ENCODE peak calls at places on chromosomes 5 and 9, in four cellular contexts. One of them, this sample, is unnamed.

GRCh38 chr5:72295539-72295938 is 24.5 kb downstream of the MRPS27 start:
- DNase-seq in HepG2: peak; percentile 95
- DNase-seq in K562: no peak
- DNase-seq in GM12878: no peak
- DNase-seq in this sample: no peak

GRCh38 chr5:110879675-110880074 is 140.9 kb downstream of the SLC25A46 start:
- DNase-seq in HepG2: no peak
- DNase-seq in K562: no peak
- DNase-seq in GM12878: no peak
- DNase-seq in this sample: no peak

GRCh38 chr5:109830955-109831502 is 141.3 kb downstream of the MAN2A1 start:
- DNase-seq in HepG2: no peak
- DNase-seq in K562: peak; percentile 4
- DNase-seq in GM12878: no peak
- DNase-seq in this sample: no peak

GRCh38 chr5:101080485-101081240 is 177.6 kb upstream of the ST8SIA4 start:
- DNase-seq in HepG2: no peak
- DNase-seq in K562: no peak
- DNase-seq in GM12878: no peak
- DNase-seq in this sample: no peak

GRCh38 chr5:116154252-116154651 is 69.4 kb downstream of the COMMD10 start:
- DNase-seq in HepG2: peak; percentile 3
- DNase-seq in K562: no peak
- DNase-seq in GM12878: no peak
- DNase-seq in this sample: no peak

GRCh38 chr5:180113660-180114303 is 42.2 kb upstream of the RNF130 start:
- DNase-seq in HepG2: no peak
- DNase-seq in K562: no peak
- DNase-seq in GM12878: no peak
- DNase-seq in this sample: no peak

GRCh38 chr5:157457391-157457790 is 2.6 kb upstream of the NIPAL4 start:
- DNase-seq in HepG2: no peak
- DNase-seq in K562: no peak
- DNase-seq in GM12878: no peak
- DNase-seq in this sample: no peak

GRCh38 chr9:113875917-113876805 is at the start of gene ZNF618:
- DNase-seq in HepG2: no peak
- DNase-seq in K562: peak; percentile 32
- DNase-seq in GM12878: no peak
- DNase-seq in this sample: peak; percentile 39

GRCh38 chr5:149420509-149421371 is 41.6 kb upstream of the IL17B start:
- DNase-seq in HepG2: no peak
- DNase-seq in K562: no peak
- DNase-seq in GM12878: no peak
- DNase-seq in this sample: no peak

GRCh38 chr9:133421615-133422542 is at the start of gene ADAMTS13:
- DNase-seq in HepG2: peak; percentile 74
- DNase-seq in K562: peak; percentile 53
- DNase-seq in GM12878: peak; percentile 72
- DNase-seq in this sample: peak; percentile 60

GRCh38 chr5:116520706-116521105 is 53.9 kb downstream of the SEMA6A start:
- DNase-seq in HepG2: no peak
- DNase-seq in K562: no peak
- DNase-seq in GM12878: no peak
- DNase-seq in this sample: no peak

GRCh38 chr9:87406545-87407166 is 91.0 kb upstream of the DAPK1 start:
- DNase-seq in HepG2: no peak
- DNase-seq in K562: no peak
- DNase-seq in GM12878: no peak
- DNase-seq in this sample: peak; percentile 49

GRCh38 chr5:151829370-151829769 is 57.6 kb downstream of the G3BP1 start:
- DNase-seq in HepG2: no peak
- DNase-seq in K562: no peak
- DNase-seq in GM12878: no peak
- DNase-seq in this sample: no peak

DNA sequence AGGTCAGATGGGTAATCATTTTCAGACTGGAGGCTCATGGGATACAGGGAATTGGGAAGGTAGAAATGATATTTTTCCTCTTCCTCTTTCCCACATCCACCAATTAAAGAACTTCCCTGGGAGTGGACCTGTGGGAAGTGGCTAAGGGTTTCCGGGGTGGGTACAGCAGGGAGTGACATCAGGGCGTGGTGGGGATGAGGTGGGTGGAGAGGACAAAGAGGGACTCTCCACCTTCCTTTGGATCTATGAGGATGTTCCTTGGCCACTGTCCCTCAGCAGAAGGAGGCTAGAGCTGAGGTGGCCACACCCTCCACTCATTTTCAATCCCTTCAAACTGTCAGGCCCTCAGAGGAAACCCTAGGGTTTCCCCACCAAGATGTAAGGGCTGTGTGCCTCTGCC is 54.7 kb downstream of the IRF1 start:
- DNase-seq in HepG2: no peak
- DNase-seq in K562: no peak
- DNase-seq in GM12878: no peak
- DNase-seq in this sample: no peak
- TF ChIP-seq ESRRA in HepG2: no peak
- TF ChIP-seq ESRRA in K562: no peak
- TF ChIP-seq ESRRA in GM12878: no peak
- TF ChIP-seq ESRRA in this sample: no peak

GRCh38 chr5:163505049-163505474 is 357 bp upstream of the MAT2B start:
- DNase-seq in HepG2: no peak
- DNase-seq in K562: no peak
- DNase-seq in GM12878: no peak
- DNase-seq in this sample: no peak
- TF ChIP-seq SMC3 in HepG2: no peak
- TF ChIP-seq SMC3 in K562: no peak
- TF ChIP-seq SMC3 in GM12878: no peak
- TF ChIP-seq SMC3 in this sample: no peak

GRCh38 chr9:2093920-2094597 is 78.9 kb downstream of the SMARCA2 start:
- DNase-seq in HepG2: no peak
- DNase-seq in K562: no peak
- DNase-seq in GM12878: no peak
- DNase-seq in this sample: no peak
- TF ChIP-seq ESRRA in HepG2: no peak
- TF ChIP-seq ESRRA in K562: no peak
- TF ChIP-seq ESRRA in GM12878: no peak
- TF ChIP-seq ESRRA in this sample: no peak

GRCh38 chr9:76373173-76373771 is 21.0 kb downstream of the RFK start:
- DNase-seq in HepG2: peak; percentile 93
- DNase-seq in K562: no peak
- DNase-seq in GM12878: no peak
- DNase-seq in this sample: peak; percentile 93
- TF ChIP-seq SMC3 in HepG2: peak; percentile 35
- TF ChIP-seq SMC3 in K562: no peak
- TF ChIP-seq SMC3 in GM12878: no peak
- TF ChIP-seq SMC3 in this sample: peak; percentile 34

GRCh38 chr9:78132688-78133033 is 101.0 kb upstream of the GNAQ start:
- DNase-seq in HepG2: no peak
- DNase-seq in K562: no peak
- DNase-seq in GM12878: no peak
- DNase-seq in this sample: no peak
- TF ChIP-seq ESRRA in HepG2: no peak
- TF ChIP-seq ESRRA in K562: no peak
- TF ChIP-seq ESRRA in GM12878: no peak
- TF ChIP-seq ESRRA in this sample: no peak

DNA sequence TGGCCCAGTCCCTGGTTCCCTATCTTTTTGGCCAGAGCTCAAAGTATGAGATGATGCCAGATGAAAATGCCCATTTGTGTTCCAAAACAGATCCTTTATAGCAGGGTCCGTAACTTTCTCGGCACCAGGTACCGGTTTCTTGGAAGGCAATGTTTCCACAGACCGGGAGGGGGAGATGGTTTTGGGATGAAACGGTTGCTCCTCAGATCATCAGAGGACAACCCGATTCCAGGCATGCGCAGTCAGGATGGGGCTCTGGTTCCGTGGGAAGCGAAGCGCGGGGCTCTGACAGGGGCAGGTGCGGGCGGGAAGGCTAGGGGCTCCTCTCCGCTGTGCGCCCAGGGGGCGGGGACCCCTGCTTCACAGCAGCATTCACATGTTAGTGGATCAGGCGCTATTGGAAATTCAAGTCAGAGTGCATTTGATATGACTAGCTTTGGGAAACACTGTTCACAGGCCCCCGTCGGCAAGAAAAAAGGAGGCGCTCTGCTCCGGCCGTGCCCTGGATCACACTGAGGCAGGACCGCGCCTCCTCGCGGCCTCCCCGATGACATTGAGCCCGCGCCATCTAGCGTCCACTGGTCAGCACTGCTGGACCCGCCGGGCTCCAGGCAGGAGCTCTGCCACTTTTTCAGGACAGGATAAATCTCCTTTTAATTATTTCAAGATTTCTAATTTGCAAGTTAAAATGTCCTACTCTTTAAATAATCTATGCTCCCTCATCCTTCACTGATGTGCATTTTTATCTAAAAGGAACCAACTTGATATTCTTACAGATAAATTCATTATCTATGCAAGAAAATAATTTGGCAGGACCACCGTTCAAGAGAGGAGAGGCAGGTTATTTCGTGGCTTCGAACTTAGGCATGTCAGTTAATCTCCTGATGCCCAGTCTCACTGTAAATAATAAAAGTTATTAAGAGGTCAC is 190.0 kb downstream of the FANCC start:
- DNase-seq in HepG2: peak; percentile 53
- DNase-seq in K562: peak; percentile 82
- DNase-seq in GM12878: no peak
- DNase-seq in this sample: peak; percentile 76
- TF ChIP-seq SMC3 in HepG2: peak; percentile 39
- TF ChIP-seq SMC3 in K562: peak; percentile 87
- TF ChIP-seq SMC3 in GM12878: peak; percentile 86
- TF ChIP-seq SMC3 in this sample: peak; percentile 94